ENCODE peak calls at places on chromosome 7, in ten cellular contexts. V is stimulated activated CD4-positive, alpha-beta T cell treated with anti-CD3 and anti-CD28 coated beads, Interleukin-1b, Interleukin-23, amount 100 ng/mL, for 1 hour; E is amniotic stem cell; Q is ACHN; X is NCI-H82; A is Panc1; R is choroid plexus epithelial cell; F is myocyte; G is T-helper 2 cell; B is CD4-positive, alpha-beta T cell. O is an unnamed sample.

GRCh38 chr7:23333671-23334246 is 34.6 kb downstream of the MALSU1 start:
- DNase-seq in E (peak), B (no peak), A (peak), V (no peak), R (peak), G (no peak), X (no peak), F (peak), Q (peak), O (peak)

GRCh38 chr7:45183711-45184210 is 26.2 kb downstream of the RAMP3 start:
- DNase-seq in R (no peak), B (no peak), Q (no peak), V (no peak), G (no peak), F (no peak), X (no peak), A (no peak), E (no peak), O (no peak)

GRCh38 chr7:50092579-50093411 is at the start of gene ZPBP:
- DNase-seq in B (peak), G (peak), A (peak), X (peak), Q (peak), E (no peak), R (peak), V (no peak), F (peak), O (peak)

GRCh38 chr7:30403477-30403876 is 75.1 kb downstream of the NOD1 start:
- DNase-seq in R (no peak), F (no peak), G (no peak), B (no peak), E (no peak), V (no peak), Q (no peak), A (no peak), X (no peak), O (no peak)

GRCh38 chr7:101542527-101543241 is 86.4 kb downstream of the MYL10 start:
- DNase-seq in V (peak), Q (peak), F (peak), E (peak), G (peak), B (peak), A (peak), X (peak), R (peak), O (no peak)

GRCh38 chr7:68414631-68415425 is 1183.4 kb upstream of the AUTS2 start:
- DNase-seq in F (no peak), Q (no peak), A (no peak), E (no peak), G (no peak), V (no peak), X (peak), R (no peak), B (no peak), O (no peak)

GRCh38 chr7:117949232-117949631 is 76.0 kb upstream of the CTTNBP2 start:
- DNase-seq in E (no peak), Q (no peak), X (no peak), A (no peak), R (peak), V (no peak), B (no peak), G (no peak), F (no peak), O (no peak)

GRCh38 chr7:137324796-137325700 is 18.5 kb downstream of the PTN start:
- DNase-seq in R (no peak), V (no peak), X (no peak), G (no peak), Q (no peak), E (no peak), F (no peak), B (no peak), A (no peak), O (no peak)

GRCh38 chr7:139725077-139725476 is 52.7 kb downstream of the HIPK2 start:
- DNase-seq in A (peak), V (no peak), F (peak), B (no peak), E (peak), R (peak), Q (no peak), X (peak), G (no peak), O (peak)

GRCh38 chr7:148918058-148918596 is 34.0 kb upstream of the EZH2 start:
- DNase-seq in V (no peak), Q (no peak), B (no peak), A (no peak), F (no peak), X (no peak), R (no peak), E (no peak), G (no peak), O (no peak)

GRCh38 chr7:22356855-22357310 is at the start of gene RAPGEF5:
- DNase-seq in X (peak), E (no peak), G (no peak), F (no peak), V (no peak), B (no peak), R (no peak), A (no peak), Q (peak), O (no peak)

GRCh38 chr7:30785786-30786185 is 14.6 kb downstream of the MINDY4 start:
- DNase-seq in A (no peak), R (no peak), E (no peak), F (no peak), X (no peak), G (no peak), V (no peak), Q (no peak), B (no peak), O (no peak)

GRCh38 chr7:157538321-157538720 is 201.5 kb downstream of the DNAJB6 start:
- DNase-seq in F (no peak), Q (no peak), R (no peak), X (no peak), A (no peak), G (no peak), E (no peak), B (no peak), V (no peak), O (no peak)

GRCh38 chr7:101725911-101726310 is 91.5 kb upstream of the CUX1 start:
- DNase-seq in Q (no peak), R (no peak), E (no peak), B (no peak), A (no peak), F (peak), G (no peak), V (no peak), X (no peak), O (no peak)

GRCh38 chr7:149778696-149779501 is 5.5 kb upstream of the ZNF467 start:
- DNase-seq in B (no peak), V (no peak), A (no peak), E (no peak), F (no peak), G (no peak), X (no peak), R (no peak), Q (no peak), O (no peak)

GRCh38 chr7:142381727-142382409 is 124.0 kb upstream of the PRSS58 start:
- DNase-seq in F (no peak), G (no peak), X (no peak), B (no peak), Q (no peak), E (no peak), A (no peak), R (peak), V (no peak), O (no peak)

GRCh38 chr7:55086413-55087201 is 67.8 kb downstream of the EGFR start:
- DNase-seq in A (no peak), G (no peak), Q (peak), R (peak), F (peak), B (no peak), X (no peak), V (no peak), E (peak), O (peak)

GRCh38 chr7:47088329-47089067 is 493.4 kb downstream of the TNS3 start:
- DNase-seq in R (peak), F (peak), E (peak), A (peak), V (no peak), X (peak), Q (peak), G (no peak), B (no peak), O (no peak)

GRCh38 chr7:78510580-78511188 is 712.1 kb downstream of the PHTF2 start:
- DNase-seq in B (no peak), R (peak), E (no peak), F (peak), G (no peak), Q (peak), X (peak), V (no peak), A (peak), O (no peak)

GRCh38 chr7:10860516-10860915 is 113.2 kb upstream of the PHF14 start:
- DNase-seq in G (no peak), F (no peak), X (no peak), Q (peak), A (no peak), V (no peak), E (no peak), R (no peak), B (no peak), O (no peak)

GRCh38 chr7:75660566-75661215 is 78.0 kb downstream of the HIP1 start:
- DNase-seq in G (no peak), X (no peak), F (no peak), E (no peak), V (no peak), B (no peak), Q (no peak), R (no peak), A (no peak), O (no peak)

GRCh38 chr7:34128762-34129161 is 223.4 kb downstream of the BMPER start:
- DNase-seq in G (no peak), X (peak), R (peak), Q (no peak), F (peak), A (no peak), E (peak), V (no peak), B (no peak), O (peak)

GRCh38 chr7:27678617-27679260 is 16.1 kb upstream of the HIBADH start:
- DNase-seq in A (no peak), V (no peak), F (peak), E (no peak), X (no peak), G (no peak), Q (peak), B (no peak), R (no peak), O (no peak)

GRCh38 chr7:55157347-55158105 is 138.7 kb downstream of the EGFR start:
- DNase-seq in F (no peak), V (no peak), B (no peak), R (peak), G (no peak), A (no peak), X (no peak), E (no peak), Q (no peak), O (no peak)

GRCh38 chr7:118949031-118949430 is 724.5 kb downstream of the ANKRD7 start:
- DNase-seq in X (no peak), V (no peak), A (no peak), B (no peak), G (no peak), E (no peak), Q (peak), R (no peak), F (no peak), O (no peak)

GRCh38 chr7:127587663-127588018 is 570 bp upstream of the ARF5 start:
- DNase-seq in A (no peak), X (no peak), V (no peak), B (no peak), Q (no peak), G (no peak), R (no peak), F (no peak), E (no peak), O (no peak)

GRCh38 chr7:115216652-115217051 is 294.8 kb downstream of the MDFIC start:
- DNase-seq in R (peak), A (no peak), G (no peak), Q (no peak), F (no peak), E (no peak), B (no peak), X (no peak), V (no peak), O (no peak)

GRCh38 chr7:146112755-146113154 is 3.8 kb upstream of the CNTNAP2 start:
- DNase-seq in F (no peak), G (no peak), R (no peak), A (no peak), Q (no peak), E (no peak), B (no peak), V (no peak), X (no peak), O (no peak)

GRCh38 chr7:79282051-79282694 is 171.3 kb downstream of the MAGI2 start:
- DNase-seq in R (peak), Q (peak), V (no peak), A (peak), X (peak), E (peak), F (peak), G (no peak), B (no peak), O (peak)

GRCh38 chr7:5494683-5495561 is 71.3 kb upstream of the TNRC18 start:
- DNase-seq in B (peak), G (peak), F (peak), A (no peak), X (peak), R (peak), Q (peak), E (peak), V (peak), O (no peak)

GRCh38 chr7:25716421-25716820 is 435.6 kb upstream of the NFE2L3 start:
- DNase-seq in V (no peak), E (no peak), Q (peak), F (no peak), X (no peak), B (no peak), G (no peak), A (no peak), R (peak), O (no peak)

GRCh38 chr7:126668367-126668752 is 584.4 kb downstream of the GRM8 start:
- DNase-seq in E (no peak), G (no peak), A (no peak), R (no peak), V (no peak), B (no peak), X (no peak), F (no peak), Q (no peak), O (no peak)

GRCh38 chr7:41538810-41539724 is 163.8 kb downstream of the INHBA start:
- DNase-seq in R (peak), F (peak), B (no peak), E (no peak), G (no peak), X (no peak), A (no peak), V (no peak), Q (no peak), O (no peak)

GRCh38 chr7:40297741-40298311 is 163.0 kb downstream of the SUGCT start:
- DNase-seq in E (no peak), V (no peak), X (no peak), Q (no peak), F (peak), R (peak), A (no peak), B (no peak), G (no peak), O (no peak)

GRCh38 chr7:51021906-51022570 is 239.3 kb upstream of the GRB10 start:
- DNase-seq in B (no peak), Q (no peak), V (no peak), A (no peak), E (no peak), X (no peak), R (no peak), G (no peak), F (peak), O (no peak)

GRCh38 chr7:19026888-19027287 is 90.5 kb downstream of the TWIST1 start:
- DNase-seq in G (no peak), X (no peak), A (no peak), E (no peak), V (no peak), Q (no peak), B (no peak), R (peak), F (peak), O (no peak)

GRCh38 chr7:94183289-94183749 is 179.2 kb upstream of the BET1 start:
- DNase-seq in G (no peak), F (peak), Q (peak), X (no peak), B (no peak), E (peak), V (no peak), R (peak), A (peak), O (peak)